ENCODE peak calls at places on chromosomes 1 and 21, in eight cellular contexts. One of them, this sample, is unnamed.

GRCh38 chr1:17192394-17193221 is 12.3 kb upstream of the PADI1 start:
- DNase-seq in NCI-H1092 treated with DMSO at 0.1 percent for 48 hours: no peak
- DNase-seq in SW 1271: no peak
- DNase-seq in psoas muscle: no peak
- DNase-seq in dorsolateral prefrontal cortex: peak; percentile 11
- DNase-seq in activated CD8-positive, alpha-beta memory T cell treated with anti-CD3 and anti-CD28 coated beads for 1 hour: no peak
- DNase-seq in RWPE1: no peak
- DNase-seq in progenitor cell of endocrine pancreas: no peak
- DNase-seq in this sample: no peak

GRCh38 chr21:32921632-32922230 is 104.0 kb upstream of the OLIG2 start:
- DNase-seq in progenitor cell of endocrine pancreas: no peak
- DNase-seq in psoas muscle: peak; percentile 16
- DNase-seq in dorsolateral prefrontal cortex: no peak
- DNase-seq in RWPE1: no peak
- DNase-seq in NCI-H1092 treated with DMSO at 0.1 percent for 48 hours: no peak
- DNase-seq in SW 1271: no peak
- DNase-seq in activated CD8-positive, alpha-beta memory T cell treated with anti-CD3 and anti-CD28 coated beads for 1 hour: no peak
- DNase-seq in this sample: no peak

GRCh38 chr1:202207292-202207691 is 13.7 kb downstream of the LGR6 start:
- DNase-seq in NCI-H1092 treated with DMSO at 0.1 percent for 48 hours: peak; percentile 21
- DNase-seq in activated CD8-positive, alpha-beta memory T cell treated with anti-CD3 and anti-CD28 coated beads for 1 hour: no peak
- DNase-seq in dorsolateral prefrontal cortex: no peak
- DNase-seq in psoas muscle: no peak
- DNase-seq in SW 1271: no peak
- DNase-seq in progenitor cell of endocrine pancreas: no peak
- DNase-seq in RWPE1: no peak
- DNase-seq in this sample: peak; percentile 72

GRCh38 chr1:115912116-115912515 is 64.2 kb upstream of the SLC22A15 start:
- DNase-seq in NCI-H1092 treated with DMSO at 0.1 percent for 48 hours: no peak
- DNase-seq in progenitor cell of endocrine pancreas: no peak
- DNase-seq in psoas muscle: no peak
- DNase-seq in SW 1271: no peak
- DNase-seq in dorsolateral prefrontal cortex: no peak
- DNase-seq in RWPE1: no peak
- DNase-seq in activated CD8-positive, alpha-beta memory T cell treated with anti-CD3 and anti-CD28 coated beads for 1 hour: no peak
- DNase-seq in this sample: no peak

GRCh38 chr1:210755991-210756669 is 377.8 kb downstream of the KCNH1 start:
- DNase-seq in psoas muscle: no peak
- DNase-seq in RWPE1: no peak
- DNase-seq in NCI-H1092 treated with DMSO at 0.1 percent for 48 hours: no peak
- DNase-seq in activated CD8-positive, alpha-beta memory T cell treated with anti-CD3 and anti-CD28 coated beads for 1 hour: no peak
- DNase-seq in progenitor cell of endocrine pancreas: no peak
- DNase-seq in SW 1271: no peak
- DNase-seq in dorsolateral prefrontal cortex: no peak
- DNase-seq in this sample: no peak

GRCh38 chr1:22376546-22376945 is 75.1 kb upstream of the ZBTB40 start:
- DNase-seq in dorsolateral prefrontal cortex: no peak
- DNase-seq in activated CD8-positive, alpha-beta memory T cell treated with anti-CD3 and anti-CD28 coated beads for 1 hour: no peak
- DNase-seq in RWPE1: no peak
- DNase-seq in progenitor cell of endocrine pancreas: no peak
- DNase-seq in SW 1271: no peak
- DNase-seq in NCI-H1092 treated with DMSO at 0.1 percent for 48 hours: no peak
- DNase-seq in psoas muscle: no peak
- DNase-seq in this sample: no peak

GRCh38 chr1:30660241-30660640 is 63.1 kb downstream of the MATN1 start:
- DNase-seq in psoas muscle: no peak
- DNase-seq in RWPE1: no peak
- DNase-seq in dorsolateral prefrontal cortex: peak; percentile 28
- DNase-seq in activated CD8-positive, alpha-beta memory T cell treated with anti-CD3 and anti-CD28 coated beads for 1 hour: no peak
- DNase-seq in progenitor cell of endocrine pancreas: no peak
- DNase-seq in NCI-H1092 treated with DMSO at 0.1 percent for 48 hours: no peak
- DNase-seq in SW 1271: no peak
- DNase-seq in this sample: no peak

GRCh38 chr21:35635261-35635660 is 425.1 kb downstream of the SETD4 start:
- DNase-seq in dorsolateral prefrontal cortex: no peak
- DNase-seq in NCI-H1092 treated with DMSO at 0.1 percent for 48 hours: no peak
- DNase-seq in psoas muscle: no peak
- DNase-seq in activated CD8-positive, alpha-beta memory T cell treated with anti-CD3 and anti-CD28 coated beads for 1 hour: no peak
- DNase-seq in SW 1271: no peak
- DNase-seq in RWPE1: peak; percentile 78
- DNase-seq in progenitor cell of endocrine pancreas: no peak
- DNase-seq in this sample: no peak

GRCh38 chr1:235932090-235932510 is 65.4 kb upstream of the LYST start:
- DNase-seq in progenitor cell of endocrine pancreas: no peak
- DNase-seq in RWPE1: peak; percentile 28
- DNase-seq in psoas muscle: no peak
- DNase-seq in dorsolateral prefrontal cortex: no peak
- DNase-seq in activated CD8-positive, alpha-beta memory T cell treated with anti-CD3 and anti-CD28 coated beads for 1 hour: no peak
- DNase-seq in SW 1271: no peak
- DNase-seq in NCI-H1092 treated with DMSO at 0.1 percent for 48 hours: no peak
- DNase-seq in this sample: no peak

This sample was measured in smooth muscle cell of the brain vasculature.